ENCODE peak calls at places on chromosomes 11 and 22, in seven cellular contexts. One of them, this sample, is unnamed.

GRCh38 chr11:110798231-110798630 is 86.0 kb upstream of the ARHGAP20 start:
- DNase-seq in heart right ventricle: no peak
- DNase-seq in adrenal gland: no peak
- DNase-seq in AG04449: no peak
- DNase-seq in CD8-positive, alpha-beta T cell: no peak
- DNase-seq in BE2C: no peak
- DNase-seq in cardiac fibroblast: no peak
- DNase-seq in this sample: no peak

GRCh38 chr22:20153945-20154344 is 3.1 kb upstream of the CCDC188 start:
- DNase-seq in adrenal gland: no peak
- DNase-seq in BE2C: no peak
- DNase-seq in CD8-positive, alpha-beta T cell: no peak
- DNase-seq in cardiac fibroblast: no peak
- DNase-seq in AG04449: no peak
- DNase-seq in heart right ventricle: no peak
- DNase-seq in this sample: no peak

GRCh38 chr22:41968601-41969000 is 642 bp upstream of the SEPTIN3 start:
- DNase-seq in adrenal gland: no peak
- DNase-seq in CD8-positive, alpha-beta T cell: no peak
- DNase-seq in AG04449: no peak
- DNase-seq in BE2C: peak
- DNase-seq in cardiac fibroblast: no peak
- DNase-seq in heart right ventricle: no peak
- DNase-seq in this sample: no peak

GRCh38 chr22:26364066-26365015 is 64.7 kb upstream of the ASPHD2 start:
- DNase-seq in CD8-positive, alpha-beta T cell: peak
- DNase-seq in heart right ventricle: peak
- DNase-seq in AG04449: no peak
- DNase-seq in adrenal gland: peak
- DNase-seq in cardiac fibroblast: peak
- DNase-seq in BE2C: peak
- DNase-seq in this sample: peak

GRCh38 chr22:46557736-46558480 is 20.5 kb upstream of the CELSR1 start:
- DNase-seq in CD8-positive, alpha-beta T cell: no peak
- DNase-seq in cardiac fibroblast: no peak
- DNase-seq in AG04449: no peak
- DNase-seq in adrenal gland: no peak
- DNase-seq in BE2C: no peak
- DNase-seq in heart right ventricle: no peak
- DNase-seq in this sample: no peak

GRCh38 chr11:34565417-34566208 is 52.0 kb upstream of the ELF5 start:
- DNase-seq in CD8-positive, alpha-beta T cell: no peak
- DNase-seq in heart right ventricle: no peak
- DNase-seq in AG04449: no peak
- DNase-seq in BE2C: peak
- DNase-seq in cardiac fibroblast: peak
- DNase-seq in adrenal gland: no peak
- DNase-seq in this sample: no peak

GRCh38 chr22:46352691-46353386 is 17.3 kb downstream of the TRMU start:
- DNase-seq in CD8-positive, alpha-beta T cell: no peak
- DNase-seq in AG04449: no peak
- DNase-seq in BE2C: peak
- DNase-seq in heart right ventricle: peak
- DNase-seq in adrenal gland: peak
- DNase-seq in cardiac fibroblast: peak
- DNase-seq in this sample: peak

GRCh38 chr22:42848941-42849340 is 8.1 kb downstream of the ARFGAP3 start:
- DNase-seq in BE2C: no peak
- DNase-seq in cardiac fibroblast: peak
- DNase-seq in adrenal gland: peak
- DNase-seq in CD8-positive, alpha-beta T cell: no peak
- DNase-seq in AG04449: no peak
- DNase-seq in heart right ventricle: no peak
- DNase-seq in this sample: no peak

GRCh38 chr11:109914038-109914437 is 179.2 kb upstream of the ZC3H12C start:
- DNase-seq in BE2C: no peak
- DNase-seq in CD8-positive, alpha-beta T cell: no peak
- DNase-seq in AG04449: no peak
- DNase-seq in cardiac fibroblast: no peak
- DNase-seq in adrenal gland: no peak
- DNase-seq in heart right ventricle: no peak
- DNase-seq in this sample: no peak

GRCh38 chr11:45609902-45610301 is 55.5 kb downstream of the CHST1 start:
- DNase-seq in CD8-positive, alpha-beta T cell: no peak
- DNase-seq in heart right ventricle: no peak
- DNase-seq in BE2C: no peak
- DNase-seq in adrenal gland: no peak
- DNase-seq in AG04449: no peak
- DNase-seq in cardiac fibroblast: no peak
- DNase-seq in this sample: no peak

GRCh38 chr11:120945042-120945441 is 78.9 kb upstream of the TBCEL start:
- DNase-seq in adrenal gland: no peak
- DNase-seq in AG04449: no peak
- DNase-seq in heart right ventricle: no peak
- DNase-seq in CD8-positive, alpha-beta T cell: no peak
- DNase-seq in cardiac fibroblast: no peak
- DNase-seq in BE2C: no peak
- DNase-seq in this sample: no peak
- TF ChIP-seq CTCF in adrenal gland: no peak
- TF ChIP-seq CTCF in AG04449: no peak
- TF ChIP-seq CTCF in heart right ventricle: peak
- TF ChIP-seq CTCF in CD8-positive, alpha-beta T cell: no peak
- TF ChIP-seq CTCF in cardiac fibroblast: peak
- TF ChIP-seq CTCF in BE2C: peak
- TF ChIP-seq CTCF in this sample: no peak

GRCh38 chr11:23730307-23730998 is 766.4 kb upstream of the LUZP2 start:
- DNase-seq in cardiac fibroblast: no peak
- DNase-seq in heart right ventricle: no peak
- DNase-seq in AG04449: no peak
- DNase-seq in CD8-positive, alpha-beta T cell: no peak
- DNase-seq in adrenal gland: no peak
- DNase-seq in BE2C: no peak
- DNase-seq in this sample: no peak

GRCh38 chr11:23729088-23729487 is 767.8 kb upstream of the LUZP2 start:
- DNase-seq in AG04449: no peak
- DNase-seq in adrenal gland: no peak
- DNase-seq in heart right ventricle: no peak
- DNase-seq in cardiac fibroblast: no peak
- DNase-seq in BE2C: no peak
- DNase-seq in CD8-positive, alpha-beta T cell: no peak
- DNase-seq in this sample: no peak

GRCh38 chr11:23727821-23728220 is 769.0 kb upstream of the LUZP2 start:
- DNase-seq in adrenal gland: no peak
- DNase-seq in AG04449: no peak
- DNase-seq in BE2C: no peak
- DNase-seq in CD8-positive, alpha-beta T cell: no peak
- DNase-seq in heart right ventricle: no peak
- DNase-seq in cardiac fibroblast: peak
- DNase-seq in this sample: no peak

GRCh38 chr11:23723861-23724260 is 773.0 kb upstream of the LUZP2 start:
- DNase-seq in CD8-positive, alpha-beta T cell: no peak
- DNase-seq in AG04449: no peak
- DNase-seq in adrenal gland: no peak
- DNase-seq in cardiac fibroblast: no peak
- DNase-seq in heart right ventricle: no peak
- DNase-seq in BE2C: no peak
- DNase-seq in this sample: no peak

GRCh38 chr11:23725752-23726151 is 771.1 kb upstream of the LUZP2 start:
- DNase-seq in AG04449: no peak
- DNase-seq in BE2C: no peak
- DNase-seq in adrenal gland: no peak
- DNase-seq in CD8-positive, alpha-beta T cell: no peak
- DNase-seq in cardiac fibroblast: peak
- DNase-seq in heart right ventricle: no peak
- DNase-seq in this sample: no peak
- TF ChIP-seq CTCF in AG04449: no peak
- TF ChIP-seq CTCF in BE2C: no peak
- TF ChIP-seq CTCF in adrenal gland: no peak
- TF ChIP-seq CTCF in CD8-positive, alpha-beta T cell: no peak
- TF ChIP-seq CTCF in cardiac fibroblast: no peak
- TF ChIP-seq CTCF in heart right ventricle: no peak
- TF ChIP-seq CTCF in this sample: no peak

GRCh38 chr22:39292002-39292401 is 27.4 kb downstream of the RPL3 start:
- DNase-seq in cardiac fibroblast: no peak
- DNase-seq in heart right ventricle: no peak
- DNase-seq in AG04449: no peak
- DNase-seq in CD8-positive, alpha-beta T cell: no peak
- DNase-seq in adrenal gland: no peak
- DNase-seq in BE2C: no peak
- DNase-seq in this sample: no peak

GRCh38 chr22:39290724-39291161 is 28.7 kb downstream of the RPL3 start:
- DNase-seq in CD8-positive, alpha-beta T cell: no peak
- DNase-seq in BE2C: no peak
- DNase-seq in heart right ventricle: peak
- DNase-seq in adrenal gland: peak
- DNase-seq in cardiac fibroblast: peak
- DNase-seq in AG04449: no peak
- DNase-seq in this sample: peak

GRCh38 chr22:39290248-39290720 is 29.1 kb downstream of the RPL3 start:
- DNase-seq in AG04449: no peak
- DNase-seq in cardiac fibroblast: no peak
- DNase-seq in heart right ventricle: no peak
- DNase-seq in adrenal gland: no peak
- DNase-seq in BE2C: no peak
- DNase-seq in CD8-positive, alpha-beta T cell: no peak
- DNase-seq in this sample: no peak

GRCh38 chr22:39292561-39293074 is 26.8 kb downstream of the RPL3 start:
- DNase-seq in adrenal gland: peak
- DNase-seq in AG04449: peak
- DNase-seq in BE2C: peak
- DNase-seq in cardiac fibroblast: peak
- DNase-seq in CD8-positive, alpha-beta T cell: no peak
- DNase-seq in heart right ventricle: peak
- DNase-seq in this sample: no peak

GRCh38 chr22:39291501-39291900 is 27.9 kb downstream of the RPL3 start:
- DNase-seq in CD8-positive, alpha-beta T cell: no peak
- DNase-seq in AG04449: no peak
- DNase-seq in adrenal gland: no peak
- DNase-seq in cardiac fibroblast: no peak
- DNase-seq in heart right ventricle: no peak
- DNase-seq in BE2C: no peak
- DNase-seq in this sample: no peak
- TF ChIP-seq CTCF in CD8-positive, alpha-beta T cell: no peak
- TF ChIP-seq CTCF in AG04449: no peak
- TF ChIP-seq CTCF in adrenal gland: no peak
- TF ChIP-seq CTCF in cardiac fibroblast: no peak
- TF ChIP-seq CTCF in heart right ventricle: peak
- TF ChIP-seq CTCF in BE2C: no peak
- TF ChIP-seq CTCF in this sample: no peak

DNA sequence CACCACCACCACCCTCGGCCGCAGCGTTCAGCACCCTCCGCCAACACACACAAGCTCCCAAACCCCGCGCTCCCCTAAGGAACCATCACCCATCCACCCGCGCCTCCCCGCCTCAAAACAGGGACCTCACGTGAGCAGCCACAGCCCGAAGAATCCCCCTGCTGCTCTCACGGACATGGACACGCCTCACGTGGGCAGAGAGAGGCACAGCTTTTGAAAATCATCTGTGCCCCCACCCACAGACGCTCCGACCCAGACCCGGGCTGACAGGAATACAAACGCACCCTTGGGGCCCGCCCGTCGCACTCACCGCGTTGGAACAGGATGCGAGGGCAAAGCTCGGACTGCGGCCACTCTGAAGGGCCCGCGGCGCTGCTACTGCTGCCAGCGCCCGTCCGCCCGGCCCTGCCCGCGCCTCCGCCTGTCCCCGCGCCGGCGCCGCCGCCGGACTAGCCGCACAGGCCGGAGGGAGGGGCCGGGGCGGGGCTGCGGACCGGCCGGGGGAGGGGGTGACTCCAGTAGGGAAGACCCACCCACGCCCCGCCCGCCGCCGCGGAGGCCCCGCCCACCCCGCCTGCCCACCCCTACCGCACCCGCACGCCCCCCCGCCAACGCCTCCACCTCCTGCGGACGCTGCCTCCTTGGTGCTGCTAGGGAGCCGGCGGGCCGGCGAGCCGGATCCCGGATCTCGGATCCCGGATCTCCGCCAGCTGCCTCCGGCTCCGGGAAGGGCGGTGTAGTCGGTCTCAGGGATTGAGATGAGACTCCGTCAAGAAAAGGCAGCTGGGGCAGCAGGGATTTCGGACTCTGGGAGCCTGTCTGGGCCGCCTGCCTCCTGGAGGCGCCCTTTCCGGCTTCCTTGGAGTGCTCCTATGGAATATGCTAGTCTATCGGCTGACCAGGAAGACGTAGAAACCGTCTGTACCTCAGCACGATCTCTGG is at the start of gene TRIM3:
- DNase-seq in CD8-positive, alpha-beta T cell: peak
- DNase-seq in heart right ventricle: peak
- DNase-seq in AG04449: peak
- DNase-seq in BE2C: peak
- DNase-seq in adrenal gland: peak
- DNase-seq in cardiac fibroblast: peak
- DNase-seq in this sample: peak
- TF ChIP-seq CTCF in CD8-positive, alpha-beta T cell: no peak
- TF ChIP-seq CTCF in heart right ventricle: no peak
- TF ChIP-seq CTCF in AG04449: peak
- TF ChIP-seq CTCF in BE2C: peak
- TF ChIP-seq CTCF in adrenal gland: no peak
- TF ChIP-seq CTCF in cardiac fibroblast: peak
- TF ChIP-seq CTCF in this sample: no peak

DNA sequence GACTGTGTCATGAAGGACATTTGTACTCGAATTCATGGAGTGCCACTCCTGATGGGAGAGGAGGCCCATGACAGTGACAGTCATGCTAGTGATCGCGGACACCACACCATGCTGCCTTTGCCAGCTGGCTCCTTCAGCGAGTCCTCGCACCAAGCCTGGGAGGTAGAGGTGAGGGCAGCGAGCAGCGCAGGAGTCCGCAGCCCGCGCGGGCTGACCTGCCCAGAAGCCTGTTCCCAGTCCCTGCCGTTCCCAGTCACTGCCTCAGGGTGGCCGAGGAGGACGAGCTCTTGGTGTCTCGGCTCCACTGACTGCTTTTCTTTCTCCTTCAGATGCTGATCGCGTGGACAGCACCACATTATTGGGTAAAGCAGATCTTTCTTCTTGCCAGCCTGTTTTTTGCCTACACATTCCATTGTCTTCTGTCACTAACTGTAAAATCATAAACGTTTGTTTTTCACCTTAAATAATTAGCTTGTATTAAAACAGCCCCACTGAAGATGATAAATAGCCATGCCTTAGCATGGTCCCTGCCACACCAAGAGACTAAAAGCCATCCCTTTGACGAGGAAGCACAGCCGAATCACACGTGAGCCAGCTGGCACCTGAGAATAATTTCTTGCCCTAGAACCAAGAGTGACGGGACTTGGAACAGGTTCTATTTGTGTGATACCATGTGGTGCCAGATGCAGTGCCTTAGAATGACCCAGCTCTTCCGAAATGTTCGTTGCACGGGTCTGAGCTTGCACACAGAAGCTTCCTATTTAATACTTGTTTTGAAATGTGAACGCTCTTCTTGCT is 25.5 kb downstream of the FAM118A start:
- DNase-seq in heart right ventricle: peak
- DNase-seq in adrenal gland: peak
- DNase-seq in CD8-positive, alpha-beta T cell: no peak
- DNase-seq in cardiac fibroblast: no peak
- DNase-seq in BE2C: peak
- DNase-seq in AG04449: no peak
- DNase-seq in this sample: peak
- TF ChIP-seq CTCF in heart right ventricle: no peak
- TF ChIP-seq CTCF in adrenal gland: no peak
- TF ChIP-seq CTCF in CD8-positive, alpha-beta T cell: no peak
- TF ChIP-seq CTCF in cardiac fibroblast: no peak
- TF ChIP-seq CTCF in BE2C: peak
- TF ChIP-seq CTCF in AG04449: peak
- TF ChIP-seq CTCF in this sample: peak